ENCODE peak calls at places on chromosomes 13 and 19, in seven cellular contexts. W is OCI-LY7, U is neural progenitor cell, M is IMR-90, K is A673, L is astrocyte, A is brain microvascular endothelial cell. V is an unnamed sample.

GRCh38 chr19:33724723-33725060 is 72.0 kb upstream of the KCTD15 start:
- DNase-seq in W (no peak), U (no peak), M (no peak), K (no peak), L (no peak), A (no peak), V (peak; percentile 79)

GRCh38 chr13:37481005-37481857 is 117.3 kb downstream of the POSTN start:
- DNase-seq in W (no peak), U (no peak), M (peak; percentile 66), K (no peak), L (peak; percentile 99), A (no peak), V (no peak)

GRCh38 chr13:39422845-39423565 is 180.0 kb downstream of the LHFPL6 start:
- DNase-seq in W (no peak), U (no peak), M (no peak), K (peak; percentile 40), L (no peak), A (no peak), V (no peak)

GRCh38 chr13:42525035-42525504 is 48.9 kb upstream of the TNFSF11 start:
- DNase-seq in W (no peak), U (no peak), M (no peak), K (no peak), L (peak; percentile 19), A (peak; percentile 80), V (no peak)

GRCh38 chr19:48746738-48747575 is at the start of gene IZUMO1:
- DNase-seq in W (peak; percentile 77), U (peak; percentile 91), M (peak; percentile 90), K (peak; percentile 95), L (peak; percentile 81), A (peak; percentile 94), V (peak; percentile 91)

GRCh38 chr19:41299755-41300089 is 10.2 kb upstream of the CCDC97 start:
- DNase-seq in W (no peak), U (no peak), M (peak; percentile 92), K (peak; percentile 18), L (peak; percentile 42), A (peak; percentile 78), V (no peak)

GRCh38 chr13:110387451-110388140 is 80.5 kb downstream of the COL4A2 start:
- DNase-seq in W (no peak), U (peak; percentile 48), M (peak; percentile 84), K (no peak), L (no peak), A (peak; percentile 64), V (no peak)

GRCh38 chr19:6767081-6767356 is 216 bp downstream of the SH2D3A start:
- DNase-seq in W (peak; percentile 81), U (peak; percentile 34), M (no peak), K (no peak), L (no peak), A (no peak), V (no peak)

GRCh38 chr13:44079413-44080205 is 199.9 kb downstream of the LACC1 start:
- DNase-seq in W (no peak), U (peak; percentile 20), M (no peak), K (no peak), L (no peak), A (no peak), V (no peak)

GRCh38 chr13:110815471-110816204 is 99.2 kb downstream of the ANKRD10 start:
- DNase-seq in W (no peak), U (no peak), M (no peak), K (no peak), L (no peak), A (no peak), V (no peak)

GRCh38 chr19:35595928-35596327 is 10.0 kb downstream of the PMIS2 start:
- DNase-seq in W (no peak), U (no peak), M (no peak), K (no peak), L (no peak), A (no peak), V (no peak)

GRCh38 chr19:49340865-49341718 is 5.9 kb downstream of the CD37 start:
- DNase-seq in W (no peak), U (no peak), M (no peak), K (no peak), L (no peak), A (no peak), V (no peak)

GRCh38 chr13:77928909-77929308 is 10.3 kb upstream of the EDNRB start:
- DNase-seq in W (no peak), U (no peak), M (no peak), K (peak; percentile 79), L (no peak), A (no peak), V (no peak)

GRCh38 chr13:93183302-93183701 is 43.3 kb upstream of the GPC6 start:
- DNase-seq in W (no peak), U (no peak), M (no peak), K (no peak), L (no peak), A (no peak), V (no peak)

GRCh38 chr13:113740661-113741060 is 18.4 kb upstream of the TMEM255B start:
- DNase-seq in W (no peak), U (no peak), M (no peak), K (no peak), L (no peak), A (no peak), V (no peak)

GRCh38 chr13:19984430-19985218 is 26.1 kb downstream of the ZMYM2 start:
- DNase-seq in W (peak; percentile 49), U (peak; percentile 55), M (peak; percentile 72), K (peak; percentile 54), L (peak; percentile 35), A (peak; percentile 37), V (no peak)

GRCh38 chr19:10289836-10290438 is at the start of gene ICAM5:
- DNase-seq in W (peak; percentile 29), U (no peak), M (peak; percentile 42), K (peak; percentile 75), L (no peak), A (no peak), V (no peak)

GRCh38 chr19:29292146-29292545 is 79.2 kb upstream of the UQCRFS1 start:
- DNase-seq in W (no peak), U (no peak), M (no peak), K (no peak), L (no peak), A (no peak), V (no peak)

GRCh38 chr13:33514362-33514761 is 228.8 kb upstream of the STARD13 start:
- DNase-seq in W (peak; percentile 22), U (peak; percentile 36), M (no peak), K (no peak), L (no peak), A (no peak), V (no peak)

GRCh38 chr13:66659291-66660012 is 570.7 kb downstream of the PCDH9 start:
- DNase-seq in W (peak; percentile 90), U (no peak), M (no peak), K (peak; percentile 15), L (peak; percentile 35), A (no peak), V (no peak)

GRCh38 chr19:7199613-7200533 is 94.3 kb downstream of the INSR start:
- DNase-seq in W (peak; percentile 34), U (no peak), M (peak; percentile 17), K (peak; percentile 60), L (no peak), A (no peak), V (no peak)

GRCh38 chr19:17489392-17490030 is 19.2 kb downstream of the SLC27A1 start:
- DNase-seq in W (no peak), U (no peak), M (no peak), K (no peak), L (no peak), A (no peak), V (no peak)

GRCh38 chr19:10566658-10567410 is 1.0 kb upstream of the KRI1 start:
- DNase-seq in W (peak; percentile 45), U (no peak), M (no peak), K (no peak), L (no peak), A (no peak), V (no peak)

GRCh38 chr19:38247126-38247525 is 9.0 kb downstream of the PPP1R14A start:
- DNase-seq in W (no peak), U (no peak), M (no peak), K (no peak), L (no peak), A (no peak), V (no peak)

GRCh38 chr19:39558623-39559117 is 18.7 kb upstream of the EID2 start:
- DNase-seq in W (peak; percentile 15), U (no peak), M (no peak), K (no peak), L (no peak), A (no peak), V (no peak)

GRCh38 chr13:67229438-67230242 is 496 bp downstream of the PCDH9 start:
- DNase-seq in W (peak; percentile 35), U (peak; percentile 38), M (peak; percentile 10), K (no peak), L (peak; percentile 13), A (peak; percentile 29), V (no peak)

GRCh38 chr19:38742906-38743305 is 1.4 kb downstream of the CAPN12 start:
- DNase-seq in W (no peak), U (no peak), M (no peak), K (no peak), L (no peak), A (no peak), V (no peak)

GRCh38 chr19:17942582-17943283 is 9.9 kb downstream of the CCDC124 start:
- DNase-seq in W (no peak), U (no peak), M (no peak), K (no peak), L (no peak), A (no peak), V (peak; percentile 23)

GRCh38 chr19:33521480-33522370 is at the start of gene PEPD:
- DNase-seq in W (peak; percentile 90), U (peak; percentile 97), M (peak; percentile 82), K (peak; percentile 94), L (peak; percentile 71), A (peak; percentile 84), V (peak; percentile 94)

GRCh38 chr19:566844-567243 is 5.6 kb upstream of the BSG start:
- DNase-seq in W (no peak), U (no peak), M (no peak), K (no peak), L (no peak), A (no peak), V (no peak)
- H3K4me3 ChIP-seq in W (no peak overlapping the region), U (no peak overlapping the region), M (no peak overlapping the region), K (no peak overlapping the region), L (no peak overlapping the region), A (no peak overlapping the region), V (peak overlapping the region; percentile 35)

GRCh38 chr19:4914736-4915501 is 5.6 kb downstream of the UHRF1 start:
- DNase-seq in W (no peak), U (no peak), M (peak; percentile 69), K (peak; percentile 72), L (peak; percentile 82), A (peak; percentile 90), V (peak; percentile 50)
- H3K36me3 ChIP-seq in W (peaks cover 97% of the 10 kb centered on the region), U (no peaks in the 10 kb centered on the region), M (peaks cover 1% of the 10 kb centered on the region), K (peaks cover 77% of the 10 kb centered on the region), L (peaks cover 4% of the 10 kb centered on the region), A (peaks cover 2% of the 10 kb centered on the region), V (peaks cover 52% of the 10 kb centered on the region)

DNA sequence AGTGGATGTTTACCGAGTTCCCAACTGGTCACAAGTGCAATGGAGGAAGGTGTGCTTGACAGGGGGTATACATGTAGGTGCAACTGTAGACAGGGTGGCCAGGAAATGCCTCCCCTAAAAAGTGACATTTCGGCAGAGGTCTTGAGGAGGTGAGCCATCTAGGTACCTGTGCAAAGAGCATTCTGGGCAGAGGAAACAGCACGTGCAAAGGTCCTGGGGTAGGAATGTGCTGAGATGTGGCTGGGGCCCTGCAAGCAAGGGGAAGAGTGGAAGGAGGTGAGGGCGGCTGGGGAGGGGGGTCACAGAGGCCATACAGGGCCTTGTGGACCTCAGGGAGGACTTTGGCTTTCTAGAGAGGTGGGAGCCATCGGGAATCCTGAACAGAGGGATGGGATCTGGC is 8.1 kb downstream of the ADGRL1 start:
- DNase-seq in W (no peak), U (no peak), M (no peak), K (no peak), L (no peak), A (no peak), V (no peak)
- TF ChIP-seq CTCF in W (no peak), U (no peak), M (no peak), K (no peak), L (no peak), A (no peak), V (no peak)

GRCh38 chr13:100658363-100658762 is 16.2 kb downstream of the TMTC4 start:
- DNase-seq in W (peak; percentile 16), U (no peak), M (no peak), K (no peak), L (no peak), A (no peak), V (no peak)
- H3K4me3 ChIP-seq in W (no peak overlapping the region), U (no peak overlapping the region), M (no peak overlapping the region), K (no peak overlapping the region), L (no peak overlapping the region), A (no peak overlapping the region), V (no peak overlapping the region)